ENCODE peak calls at places on chromosomes 2 and 18, in eight cellular contexts. T, U, I, W, Z, X, Q and K are unnamed samples.

GRCh38 chr2:59462418-59463197 is 1090.8 kb downstream of the BCL11A start:
- DNase-seq in T (no peak), U (no peak), I (no peak), W (no peak), Z (no peak), X (no peak), Q (no peak), K (no peak)

GRCh38 chr2:42098571-42099430 is 51.0 kb downstream of the PKDCC start:
- DNase-seq in T (no peak), U (no peak), I (peak), W (no peak), Z (no peak), X (no peak), Q (no peak), K (peak)

GRCh38 chr2:7014201-7014640 is 97.0 kb downstream of the RNF144A start:
- DNase-seq in T (peak), U (no peak), I (no peak), W (peak), Z (no peak), X (no peak), Q (no peak), K (peak)

GRCh38 chr2:16958266-16958665 is 292.6 kb upstream of the CYRIA start:
- DNase-seq in T (no peak), U (no peak), I (no peak), W (no peak), Z (no peak), X (no peak), Q (peak), K (no peak)

GRCh38 chr2:206856474-206856873 is 82.8 kb upstream of the CPO start:
- DNase-seq in T (peak), U (no peak), I (no peak), W (peak), Z (no peak), X (no peak), Q (no peak), K (peak)

GRCh38 chr2:74576151-74576755 is 21.7 kb downstream of the DOK1 start:
- DNase-seq in T (peak), U (no peak), I (no peak), W (peak), Z (no peak), X (no peak), Q (no peak), K (no peak)

GRCh38 chr2:18630541-18630940 is 41.2 kb upstream of the NT5C1B start:
- DNase-seq in T (peak), U (no peak), I (no peak), W (peak), Z (no peak), X (no peak), Q (no peak), K (peak)

GRCh38 chr2:114022360-114023085 is 132.6 kb downstream of the ACTR3 start:
- DNase-seq in T (peak), U (no peak), I (no peak), W (peak), Z (no peak), X (peak), Q (no peak), K (peak)

GRCh38 chr2:239275871-239276812 is 124.7 kb downstream of the HDAC4 start:
- DNase-seq in T (peak), U (peak), I (no peak), W (peak), Z (peak), X (no peak), Q (no peak), K (peak)

GRCh38 chr2:105792561-105792960 is 47.8 kb downstream of the NCK2 start:
- DNase-seq in T (no peak), U (no peak), I (no peak), W (no peak), Z (no peak), X (no peak), Q (no peak), K (no peak)

GRCh38 chr18:74742573-74742972 is 144.9 kb downstream of the ZNF407 start:
- DNase-seq in T (peak), U (no peak), I (no peak), W (peak), Z (no peak), X (no peak), Q (no peak), K (no peak)

GRCh38 chr18:13137041-13137938 is 81.3 kb upstream of the LDLRAD4 start:
- DNase-seq in T (no peak), U (peak), I (peak), W (peak), Z (no peak), X (no peak), Q (peak), K (peak)

GRCh38 chr2:222900354-222900753 is 39.5 kb downstream of the ACSL3 start:
- DNase-seq in T (peak), U (no peak), I (no peak), W (peak), Z (no peak), X (no peak), Q (no peak), K (no peak)

GRCh38 chr2:210263841-210264240 is 38.6 kb upstream of the ACADL start:
- DNase-seq in T (no peak), U (no peak), I (no peak), W (no peak), Z (no peak), X (no peak), Q (no peak), K (no peak)

GRCh38 chr2:45968946-45969584 is 317.6 kb downstream of the PRKCE start:
- DNase-seq in T (peak), U (no peak), I (no peak), W (peak), Z (no peak), X (no peak), Q (no peak), K (peak)

GRCh38 chr2:43101751-43102150 is 124.7 kb downstream of the ZFP36L2 start:
- DNase-seq in T (no peak), U (no peak), I (no peak), W (no peak), Z (no peak), X (no peak), Q (no peak), K (no peak)

GRCh38 chr2:239298126-239298804 is 102.6 kb downstream of the HDAC4 start:
- DNase-seq in T (no peak), U (no peak), I (no peak), W (no peak), Z (no peak), X (no peak), Q (no peak), K (no peak)

GRCh38 chr2:72211359-72211758 is 63.7 kb upstream of the CYP26B1 start:
- DNase-seq in T (no peak), U (no peak), I (no peak), W (peak), Z (no peak), X (peak), Q (no peak), K (no peak)

GRCh38 chr2:8935984-8936383 is 67.5 kb downstream of the MBOAT2 start:
- DNase-seq in T (no peak), U (no peak), I (no peak), W (no peak), Z (no peak), X (no peak), Q (no peak), K (no peak)

GRCh38 chr18:34493566-34494358 is 216.3 kb upstream of the DTNA start:
- DNase-seq in T (no peak), U (no peak), I (peak), W (peak), Z (no peak), X (no peak), Q (peak), K (no peak)

GRCh38 chr2:120465989-120466703 is 120.2 kb downstream of the INHBB start:
- DNase-seq in T (no peak), U (peak), I (no peak), W (no peak), Z (no peak), X (no peak), Q (no peak), K (no peak)

GRCh38 chr2:126883661-126884030 is 15.0 kb upstream of the TEX51 start:
- DNase-seq in T (no peak), U (no peak), I (no peak), W (no peak), Z (no peak), X (no peak), Q (no peak), K (no peak)

GRCh38 chr2:221262651-221263050 is 309.5 kb downstream of the EPHA4 start:
- DNase-seq in T (no peak), U (no peak), I (no peak), W (no peak), Z (no peak), X (no peak), Q (no peak), K (no peak)

GRCh38 chr2:205636549-205636948 is 45.8 kb upstream of the NRP2 start:
- DNase-seq in T (no peak), U (no peak), I (no peak), W (no peak), Z (no peak), X (no peak), Q (no peak), K (no peak)

GRCh38 chr2:177746358-177746757 is 326.2 kb downstream of the PDE11A start:
- DNase-seq in T (no peak), U (no peak), I (no peak), W (no peak), Z (no peak), X (no peak), Q (no peak), K (no peak)

GRCh38 chr18:2104620-2105462 is 466.5 kb downstream of the METTL4 start:
- DNase-seq in T (peak), U (peak), I (peak), W (peak), Z (peak), X (no peak), Q (peak), K (peak)

GRCh38 chr2:235045336-235045972 is 93.6 kb downstream of the SH3BP4 start:
- DNase-seq in T (no peak), U (peak), I (peak), W (no peak), Z (peak), X (no peak), Q (peak), K (no peak)

GRCh38 chr2:43132523-43133301 is 93.7 kb downstream of the ZFP36L2 start:
- DNase-seq in T (no peak), U (no peak), I (peak), W (no peak), Z (no peak), X (no peak), Q (no peak), K (no peak)

GRCh38 chr2:231709636-231709980 is 1.3 kb downstream of the PTMA start:
- DNase-seq in T (peak), U (peak), I (peak), W (no peak), Z (peak), X (no peak), Q (no peak), K (peak)

GRCh38 chr2:120589782-120590608 is 145.7 kb upstream of the GLI2 start:
- DNase-seq in T (peak), U (no peak), I (no peak), W (peak), Z (peak), X (peak), Q (no peak), K (peak)

GRCh38 chr2:144553379-144553778 is 33.5 kb upstream of the ZEB2 start:
- DNase-seq in T (peak), U (no peak), I (no peak), W (peak), Z (peak), X (peak), Q (no peak), K (peak)

GRCh38 chr2:201962766-201963555 is 70.7 kb upstream of the FZD7 start:
- DNase-seq in T (no peak), U (no peak), I (no peak), W (no peak), Z (no peak), X (no peak), Q (no peak), K (no peak)

GRCh38 chr2:84847326-84848050 is 33.4 kb downstream of the TRABD2A start:
- DNase-seq in T (peak), U (no peak), I (no peak), W (no peak), Z (no peak), X (no peak), Q (no peak), K (peak)

GRCh38 chr18:24219561-24220317 is 80.9 kb downstream of the CABYR start:
- DNase-seq in T (no peak), U (no peak), I (no peak), W (no peak), Z (no peak), X (no peak), Q (no peak), K (no peak)

GRCh38 chr2:225399509-225399908 is at the start of gene NYAP2:
- DNase-seq in T (no peak), U (no peak), I (no peak), W (no peak), Z (no peak), X (no peak), Q (no peak), K (no peak)

GRCh38 chr18:28455971-28456370 is 279.0 kb upstream of the CDH2 start:
- DNase-seq in T (no peak), U (no peak), I (no peak), W (no peak), Z (no peak), X (no peak), Q (no peak), K (no peak)

GRCh38 chr2:61889212-61889956 is 928 bp upstream of the CCT4 start:
- DNase-seq in T (no peak), U (peak), I (peak), W (no peak), Z (no peak), X (no peak), Q (no peak), K (no peak)

DNA sequence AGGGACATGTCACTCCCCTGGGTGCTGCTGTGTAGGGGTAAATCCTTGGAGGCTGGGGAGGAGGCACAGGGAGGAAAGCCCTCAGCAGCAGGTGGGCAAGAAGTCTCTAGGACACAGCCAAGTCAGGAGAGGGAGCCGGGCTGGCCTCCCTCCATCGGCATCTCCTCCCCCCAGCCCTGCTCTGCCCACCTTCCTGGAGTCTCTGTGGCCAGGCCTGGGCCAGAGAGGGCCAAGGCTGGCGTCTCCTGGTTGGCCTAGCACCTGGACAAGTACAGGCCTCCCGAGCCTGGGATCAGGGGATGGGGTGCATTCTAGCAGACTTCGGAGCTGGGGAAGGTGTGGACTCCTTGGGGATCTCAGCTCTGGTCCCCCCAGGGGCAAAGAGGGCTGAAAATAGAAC is 1.8 kb downstream of the SPEG start:
- DNase-seq in T (no peak), U (no peak), I (no peak), W (no peak), Z (no peak), X (no peak), Q (no peak), K (no peak)
- H3K4me3 ChIP-seq in T (no peak), U (no peak), I (no peak), W (no peak), Z (no peak), X (no peak), Q (no peak), K (no peak)

DNA sequence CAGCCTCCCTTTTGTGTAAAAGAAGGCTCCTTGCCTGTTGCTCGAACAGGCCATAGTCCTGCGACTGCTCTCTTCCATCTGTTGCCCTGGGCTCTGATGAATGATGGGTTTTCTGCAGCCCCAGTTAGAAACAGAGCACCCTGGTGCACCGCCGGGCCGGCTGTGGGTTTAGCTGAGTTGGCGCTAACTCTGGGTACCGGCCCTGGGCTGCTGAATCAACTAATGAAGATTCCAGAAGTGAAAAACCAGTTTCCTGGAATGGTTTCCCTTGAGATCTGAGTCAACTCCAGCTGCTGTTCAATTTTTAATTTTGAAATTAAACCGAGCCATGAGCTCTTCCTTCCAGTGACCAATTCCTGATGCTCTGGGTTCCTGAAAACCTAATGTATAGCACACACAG is 5.7 kb downstream of the COL6A3 start:
- DNase-seq in T (peak), U (no peak), I (no peak), W (peak), Z (no peak), X (no peak), Q (no peak), K (peak)
- H3K4me3 ChIP-seq in T (peak), U (no peak), I (no peak), W (peak), Z (no peak), X (no peak), Q (no peak), K (no peak)

DNA sequence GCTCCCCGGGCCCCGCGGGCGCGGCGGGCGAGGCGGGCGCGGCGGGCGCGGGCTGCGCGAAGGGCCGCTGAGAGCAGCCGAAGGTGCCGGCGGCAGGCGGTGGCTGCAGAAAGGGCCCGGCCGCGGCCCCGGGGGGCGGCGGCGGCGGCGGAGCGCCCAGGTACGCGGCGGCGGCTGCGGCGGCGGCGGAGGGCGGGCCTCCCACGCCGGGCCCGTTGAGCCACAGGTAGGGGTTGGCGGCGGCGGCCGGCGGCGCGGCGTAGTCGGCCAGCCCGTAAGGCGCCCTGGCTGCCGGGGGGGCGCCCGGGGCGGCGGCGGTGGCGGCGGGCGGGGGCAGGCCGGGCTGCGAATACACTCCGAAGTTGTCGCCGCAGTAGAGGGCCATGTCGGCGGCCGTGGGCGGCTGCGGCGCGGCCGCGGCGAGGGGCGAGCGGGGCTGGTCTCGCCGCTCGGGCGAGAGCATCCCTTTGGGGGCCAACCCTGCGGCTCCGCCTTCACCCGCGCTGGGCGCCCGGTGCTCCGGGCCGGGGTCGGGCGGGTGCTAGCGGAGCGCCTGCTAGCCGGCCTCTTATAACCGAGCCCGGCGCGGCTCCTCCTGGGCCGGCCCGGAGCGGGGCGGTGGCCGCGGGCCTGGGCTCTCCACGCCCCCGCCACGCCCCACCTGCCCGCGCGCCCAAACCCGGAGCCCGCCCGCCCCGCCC is at the start of gene FOXI3:
- DNase-seq in T (no peak), U (no peak), I (no peak), W (no peak), Z (no peak), X (no peak), Q (peak), K (no peak)
- H3K4me3 ChIP-seq in T (no peak), U (peak), I (no peak), W (no peak), Z (no peak), X (no peak), Q (peak), K (no peak)

GRCh38 chr2:194346189-194346588 is 1310.8 kb upstream of the SLC39A10 start:
- DNase-seq in T (no peak), U (no peak), I (no peak), W (no peak), Z (no peak), X (no peak), Q (no peak), K (no peak)
- H3K4me3 ChIP-seq in T (no peak), U (no peak), I (no peak), W (no peak), Z (no peak), X (no peak), Q (no peak), K (no peak)

GRCh38 chr2:157874278-157874825 is 1.8 kb downstream of the ACVR1 start:
- DNase-seq in T (no peak), U (no peak), I (no peak), W (peak), Z (no peak), X (no peak), Q (no peak), K (no peak)
- H3K4me3 ChIP-seq in T (peak), U (peak), I (no peak), W (peak), Z (peak), X (peak), Q (no peak), K (peak)

GRCh38 chr2:174632847-174633620 is 35.4 kb upstream of the WIPF1 start:
- DNase-seq in T (peak), U (no peak), I (peak), W (peak), Z (no peak), X (no peak), Q (peak), K (no peak)
- H3K4me3 ChIP-seq in T (no peak), U (peak), I (peak), W (no peak), Z (no peak), X (peak), Q (peak), K (no peak)